ENCODE peak calls at places on chromosomes 7 and 10, in four cellular contexts. One of them, this sample, is unnamed.

GRCh38 chr7:101803203-101804086 is 14.0 kb upstream of the CUX1 start:
- DNase-seq in bronchial epithelial cell: no peak
- DNase-seq in amniotic epithelial cell: no peak
- DNase-seq in OCI-LY7: no peak
- DNase-seq in this sample: no peak

GRCh38 chr7:87202208-87202607 is 17.3 kb downstream of the TMEM243 start:
- DNase-seq in amniotic epithelial cell: no peak
- DNase-seq in OCI-LY7: no peak
- DNase-seq in bronchial epithelial cell: no peak
- DNase-seq in this sample: no peak

GRCh38 chr7:108145401-108145800 is 15.2 kb upstream of the LAMB4 start:
- DNase-seq in amniotic epithelial cell: no peak
- DNase-seq in OCI-LY7: no peak
- DNase-seq in bronchial epithelial cell: no peak
- DNase-seq in this sample: no peak

GRCh38 chr7:114082934-114083647 is 164.3 kb upstream of the PPP1R3A start:
- DNase-seq in amniotic epithelial cell: no peak
- DNase-seq in bronchial epithelial cell: no peak
- DNase-seq in OCI-LY7: no peak
- DNase-seq in this sample: no peak

GRCh38 chr10:102629661-102630614 is 14.3 kb upstream of the TRIM8 start:
- DNase-seq in OCI-LY7: no peak
- DNase-seq in bronchial epithelial cell: peak; percentile 72
- DNase-seq in amniotic epithelial cell: peak; percentile 93
- DNase-seq in this sample: no peak

GRCh38 chr7:17685141-17685540 is 255.2 kb downstream of the SNX13 start:
- DNase-seq in bronchial epithelial cell: no peak
- DNase-seq in amniotic epithelial cell: no peak
- DNase-seq in OCI-LY7: no peak
- DNase-seq in this sample: no peak

GRCh38 chr7:31106303-31107105 is 54.4 kb downstream of the ADCYAP1R1 start:
- DNase-seq in bronchial epithelial cell: no peak
- DNase-seq in amniotic epithelial cell: no peak
- DNase-seq in OCI-LY7: no peak
- DNase-seq in this sample: no peak

GRCh38 chr10:68301790-68302502 is 29.9 kb upstream of the HNRNPH3 start:
- DNase-seq in amniotic epithelial cell: peak; percentile 59
- DNase-seq in bronchial epithelial cell: peak; percentile 61
- DNase-seq in OCI-LY7: peak; percentile 87
- DNase-seq in this sample: no peak

GRCh38 chr7:7176421-7177043 is 5.8 kb upstream of the C1GALT1 start:
- DNase-seq in OCI-LY7: no peak
- DNase-seq in amniotic epithelial cell: peak; percentile 85
- DNase-seq in bronchial epithelial cell: peak; percentile 93
- DNase-seq in this sample: no peak

GRCh38 chr10:50538473-50539398 is 85.0 kb downstream of the SGMS1 start:
- DNase-seq in bronchial epithelial cell: peak; percentile 23
- DNase-seq in amniotic epithelial cell: peak; percentile 64
- DNase-seq in OCI-LY7: no peak
- DNase-seq in this sample: no peak

GRCh38 chr10:32937824-32938482 is 20.1 kb downstream of the ITGB1 start:
- DNase-seq in bronchial epithelial cell: peak; percentile 62
- DNase-seq in OCI-LY7: no peak
- DNase-seq in amniotic epithelial cell: peak; percentile 53
- DNase-seq in this sample: no peak

GRCh38 chr7:94431620-94432295 is 37.1 kb downstream of the COL1A2 start:
- DNase-seq in amniotic epithelial cell: peak; percentile 25
- DNase-seq in OCI-LY7: no peak
- DNase-seq in bronchial epithelial cell: no peak
- DNase-seq in this sample: no peak

GRCh38 chr10:10865303-10865702 is 152.4 kb upstream of the CELF2 start:
- DNase-seq in amniotic epithelial cell: peak; percentile 39
- DNase-seq in OCI-LY7: no peak
- DNase-seq in bronchial epithelial cell: peak; percentile 49
- DNase-seq in this sample: no peak

GRCh38 chr7:50663396-50664102 is 98.3 kb upstream of the DDC start:
- DNase-seq in amniotic epithelial cell: no peak
- DNase-seq in OCI-LY7: no peak
- DNase-seq in bronchial epithelial cell: peak; percentile 88
- DNase-seq in this sample: no peak

GRCh38 chr7:141945356-141945755 is 1.4 kb downstream of the CLEC5A start:
- DNase-seq in bronchial epithelial cell: peak; percentile 94
- DNase-seq in OCI-LY7: no peak
- DNase-seq in amniotic epithelial cell: peak; percentile 7
- DNase-seq in this sample: no peak

GRCh38 chr7:44534501-44534900 is 6.6 kb downstream of the NPC1L1 start:
- DNase-seq in OCI-LY7: peak; percentile 74
- DNase-seq in bronchial epithelial cell: peak; percentile 12
- DNase-seq in amniotic epithelial cell: peak; percentile 23
- DNase-seq in this sample: peak; percentile 26

GRCh38 chr10:73858750-73859439 is 15.5 kb downstream of the CAMK2G start:
- DNase-seq in amniotic epithelial cell: no peak
- DNase-seq in OCI-LY7: peak; percentile 23
- DNase-seq in bronchial epithelial cell: no peak
- DNase-seq in this sample: no peak

GRCh38 chr7:100127866-100128601 is 1.3 kb downstream of the MBLAC1 start:
- DNase-seq in amniotic epithelial cell: no peak
- DNase-seq in bronchial epithelial cell: no peak
- DNase-seq in OCI-LY7: peak; percentile 68
- DNase-seq in this sample: no peak

GRCh38 chr7:40525764-40526163 is 391.0 kb downstream of the SUGCT start:
- DNase-seq in bronchial epithelial cell: no peak
- DNase-seq in amniotic epithelial cell: no peak
- DNase-seq in OCI-LY7: no peak
- DNase-seq in this sample: no peak

GRCh38 chr7:157499121-157499834 is 162.5 kb downstream of the DNAJB6 start:
- DNase-seq in amniotic epithelial cell: no peak
- DNase-seq in OCI-LY7: no peak
- DNase-seq in bronchial epithelial cell: no peak
- DNase-seq in this sample: no peak

GRCh38 chr7:94135180-94135579 is 131.0 kb upstream of the BET1 start:
- DNase-seq in amniotic epithelial cell: no peak
- DNase-seq in bronchial epithelial cell: no peak
- DNase-seq in OCI-LY7: no peak
- DNase-seq in this sample: no peak

GRCh38 chr10:131577178-131577555 is 265.6 kb upstream of the TCERG1L start:
- DNase-seq in bronchial epithelial cell: no peak
- DNase-seq in OCI-LY7: no peak
- DNase-seq in amniotic epithelial cell: no peak
- DNase-seq in this sample: no peak

GRCh38 chr7:16594061-16594460 is 51.5 kb downstream of the ANKMY2 start:
- DNase-seq in OCI-LY7: no peak
- DNase-seq in amniotic epithelial cell: no peak
- DNase-seq in bronchial epithelial cell: peak; percentile 58
- DNase-seq in this sample: no peak

GRCh38 chr10:90718185-90718584 is 139.7 kb downstream of the HTR7 start:
- DNase-seq in OCI-LY7: no peak
- DNase-seq in amniotic epithelial cell: peak; percentile 47
- DNase-seq in bronchial epithelial cell: no peak
- DNase-seq in this sample: no peak

GRCh38 chr10:13712799-13713581 is 126.2 kb downstream of the PRPF18 start:
- DNase-seq in OCI-LY7: peak; percentile 21
- DNase-seq in bronchial epithelial cell: peak; percentile 86
- DNase-seq in amniotic epithelial cell: peak; percentile 89
- DNase-seq in this sample: no peak

GRCh38 chr10:124354411-124355382 is 64.0 kb downstream of the OAT start:
- DNase-seq in bronchial epithelial cell: peak; percentile 34
- DNase-seq in OCI-LY7: no peak
- DNase-seq in amniotic epithelial cell: peak; percentile 68
- DNase-seq in this sample: no peak

GRCh38 chr10:317219-317868 is 182.1 kb downstream of the ZMYND11 start:
- DNase-seq in bronchial epithelial cell: no peak
- DNase-seq in amniotic epithelial cell: peak; percentile 19
- DNase-seq in OCI-LY7: peak; percentile 91
- DNase-seq in this sample: no peak

GRCh38 chr10:119542990-119543813 is 683 bp upstream of the RGS10 start:
- DNase-seq in amniotic epithelial cell: peak; percentile 28
- DNase-seq in bronchial epithelial cell: no peak
- DNase-seq in OCI-LY7: peak; percentile 85
- DNase-seq in this sample: peak; percentile 42

GRCh38 chr7:131164900-131165254 is 162.8 kb upstream of the MKLN1 start:
- DNase-seq in OCI-LY7: no peak
- DNase-seq in amniotic epithelial cell: no peak
- DNase-seq in bronchial epithelial cell: no peak
- DNase-seq in this sample: no peak